ENCODE peak calls at places on chromosomes 7 and 10, in six cellular contexts. One of them, this sample, is unnamed.
A peak's percentile ranks its signal among the peaks of the same experiment; 100 is the strongest.

GRCh38 chr10:110209399-110209925 is 2.1 kb downstream of the MXI1 start:
- DNase-seq in left ventricle myocardium inferior: peak; percentile 65
- DNase-seq in heart right ventricle: peak; percentile 56
- DNase-seq in gastrocnemius medialis: peak; percentile 46
- DNase-seq in effector memory CD4-positive, alpha-beta T cell: peak; percentile 69
- DNase-seq in GM23338: peak; percentile 66
- DNase-seq in this sample: peak; percentile 61

GRCh38 chr7:5382281-5383041 is 41.2 kb downstream of the TNRC18 start:
- DNase-seq in left ventricle myocardium inferior: no peak
- DNase-seq in heart right ventricle: no peak
- DNase-seq in effector memory CD4-positive, alpha-beta T cell: no peak
- DNase-seq in GM23338: peak; percentile 86
- DNase-seq in gastrocnemius medialis: no peak
- DNase-seq in this sample: no peak

GRCh38 chr7:27593226-27593625 is 69.5 kb downstream of the HIBADH start:
- DNase-seq in left ventricle myocardium inferior: no peak
- DNase-seq in effector memory CD4-positive, alpha-beta T cell: no peak
- DNase-seq in GM23338: no peak
- DNase-seq in gastrocnemius medialis: no peak
- DNase-seq in heart right ventricle: no peak
- DNase-seq in this sample: no peak

GRCh38 chr10:31721166-31721565 is 207.5 kb downstream of the ARHGAP12 start:
- DNase-seq in heart right ventricle: no peak
- DNase-seq in GM23338: no peak
- DNase-seq in effector memory CD4-positive, alpha-beta T cell: no peak
- DNase-seq in gastrocnemius medialis: no peak
- DNase-seq in left ventricle myocardium inferior: no peak
- DNase-seq in this sample: no peak

GRCh38 chr7:92698237-92698841 is 108.1 kb upstream of the FAM133B start:
- DNase-seq in GM23338: no peak
- DNase-seq in heart right ventricle: peak; percentile 27
- DNase-seq in left ventricle myocardium inferior: peak; percentile 33
- DNase-seq in gastrocnemius medialis: no peak
- DNase-seq in effector memory CD4-positive, alpha-beta T cell: no peak
- DNase-seq in this sample: no peak

GRCh38 chr10:105358911-105359310 is 717.8 kb downstream of the SORCS3 start:
- DNase-seq in GM23338: no peak
- DNase-seq in effector memory CD4-positive, alpha-beta T cell: no peak
- DNase-seq in left ventricle myocardium inferior: no peak
- DNase-seq in heart right ventricle: no peak
- DNase-seq in gastrocnemius medialis: no peak
- DNase-seq in this sample: no peak

GRCh38 chr7:24756989-24757798 is at the start of gene GSDME:
- DNase-seq in GM23338: peak; percentile 84
- DNase-seq in heart right ventricle: peak; percentile 70
- DNase-seq in left ventricle myocardium inferior: peak; percentile 68
- DNase-seq in gastrocnemius medialis: no peak
- DNase-seq in effector memory CD4-positive, alpha-beta T cell: no peak
- DNase-seq in this sample: peak; percentile 5

GRCh38 chr10:126910196-126910595 is 5.0 kb downstream of the DOCK1 start:
- DNase-seq in left ventricle myocardium inferior: no peak
- DNase-seq in heart right ventricle: no peak
- DNase-seq in effector memory CD4-positive, alpha-beta T cell: no peak
- DNase-seq in gastrocnemius medialis: no peak
- DNase-seq in GM23338: no peak
- DNase-seq in this sample: no peak

GRCh38 chr10:12768156-12768731 is 233.3 kb downstream of the CCDC3 start:
- DNase-seq in gastrocnemius medialis: no peak
- DNase-seq in GM23338: peak; percentile 77
- DNase-seq in effector memory CD4-positive, alpha-beta T cell: no peak
- DNase-seq in left ventricle myocardium inferior: no peak
- DNase-seq in heart right ventricle: no peak
- DNase-seq in this sample: no peak

GRCh38 chr10:107152087-107152486 is 12.4 kb downstream of the SORCS1 start:
- DNase-seq in GM23338: no peak
- DNase-seq in gastrocnemius medialis: no peak
- DNase-seq in left ventricle myocardium inferior: no peak
- DNase-seq in heart right ventricle: no peak
- DNase-seq in effector memory CD4-positive, alpha-beta T cell: no peak
- DNase-seq in this sample: no peak

GRCh38 chr10:107159871-107160270 is 4.6 kb downstream of the SORCS1 start:
- DNase-seq in GM23338: no peak
- DNase-seq in heart right ventricle: no peak
- DNase-seq in effector memory CD4-positive, alpha-beta T cell: no peak
- DNase-seq in gastrocnemius medialis: no peak
- DNase-seq in left ventricle myocardium inferior: no peak
- DNase-seq in this sample: no peak

GRCh38 chr10:107160866-107161265 is 3.6 kb downstream of the SORCS1 start:
- DNase-seq in left ventricle myocardium inferior: no peak
- DNase-seq in gastrocnemius medialis: no peak
- DNase-seq in effector memory CD4-positive, alpha-beta T cell: no peak
- DNase-seq in heart right ventricle: no peak
- DNase-seq in GM23338: no peak
- DNase-seq in this sample: no peak

GRCh38 chr10:107157071-107157470 is 7.4 kb downstream of the SORCS1 start:
- DNase-seq in heart right ventricle: no peak
- DNase-seq in gastrocnemius medialis: no peak
- DNase-seq in effector memory CD4-positive, alpha-beta T cell: no peak
- DNase-seq in GM23338: no peak
- DNase-seq in left ventricle myocardium inferior: no peak
- DNase-seq in this sample: no peak
- H3K4me3 ChIP-seq in heart right ventricle: no peak overlapping the region
- H3K4me3 ChIP-seq in gastrocnemius medialis: no peak overlapping the region
- H3K4me3 ChIP-seq in effector memory CD4-positive, alpha-beta T cell: no peak overlapping the region
- H3K4me3 ChIP-seq in GM23338: no peak overlapping the region
- H3K4me3 ChIP-seq in left ventricle myocardium inferior: no peak overlapping the region
- H3K4me3 ChIP-seq in this sample: no peak overlapping the region

DNA sequence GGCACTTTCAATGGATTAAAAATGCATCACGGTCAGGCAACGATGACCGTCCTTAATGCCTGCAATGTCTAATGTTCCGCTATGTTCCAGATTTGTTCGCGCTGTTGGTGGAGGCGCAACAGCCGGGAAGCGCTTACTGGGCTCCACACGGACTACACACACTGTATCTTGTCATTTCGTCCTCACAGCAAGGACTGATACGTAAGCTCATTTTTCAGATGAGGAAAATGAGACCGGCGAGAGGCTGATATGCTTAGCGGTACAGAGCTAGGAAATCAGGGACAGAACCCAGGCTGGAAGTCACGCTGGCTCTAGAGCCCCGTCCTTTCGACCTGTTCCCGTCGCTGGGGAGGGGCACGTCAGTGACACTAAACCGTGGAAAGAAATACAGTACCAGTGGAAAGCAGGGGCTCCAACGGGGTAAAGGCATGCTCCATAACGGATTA is 664 bp downstream of the TPK1 start:
- DNase-seq in left ventricle myocardium inferior: peak; percentile 26
- DNase-seq in GM23338: peak; percentile 59
- DNase-seq in gastrocnemius medialis: peak; percentile 25
- DNase-seq in heart right ventricle: peak; percentile 19
- DNase-seq in effector memory CD4-positive, alpha-beta T cell: peak; percentile 29
- DNase-seq in this sample: no peak
- H3K27ac ChIP-seq in left ventricle myocardium inferior: peak overlapping the region; percentile 98
- H3K27ac ChIP-seq in GM23338: no peak overlapping the region
- H3K27ac ChIP-seq in gastrocnemius medialis: peak overlapping the region; percentile 90
- H3K27ac ChIP-seq in heart right ventricle: peak overlapping the region; percentile 98
- H3K27ac ChIP-seq in effector memory CD4-positive, alpha-beta T cell: peak overlapping the region; percentile 95
- H3K27ac ChIP-seq in this sample: peak overlapping the region; percentile 87

DNA sequence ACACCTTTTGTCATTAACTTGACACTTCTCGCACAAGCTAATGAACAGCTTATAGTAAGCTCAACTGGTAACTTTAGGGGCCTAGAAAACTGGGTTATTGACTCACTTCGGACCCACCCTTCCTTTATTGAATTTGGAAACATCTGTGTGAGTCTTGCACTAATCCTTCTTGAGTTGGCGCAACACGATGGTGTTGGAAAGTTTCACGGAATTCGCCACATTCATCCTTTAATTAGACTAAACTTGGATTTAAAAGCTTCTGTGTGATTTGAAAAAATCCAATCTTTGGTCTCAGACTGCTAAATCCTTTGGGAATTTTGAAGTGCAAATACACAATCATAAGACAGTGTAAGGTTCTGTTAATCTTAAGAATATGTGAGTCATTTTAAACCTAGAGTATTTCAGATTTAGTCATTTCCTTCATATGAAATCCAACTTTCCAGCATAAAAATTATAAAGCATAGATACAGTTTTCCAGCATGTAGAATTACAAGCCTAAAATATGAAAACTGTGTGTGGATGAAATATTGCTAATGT is 15.1 kb downstream of the FZD8 start:
- DNase-seq in effector memory CD4-positive, alpha-beta T cell: no peak
- DNase-seq in left ventricle myocardium inferior: no peak
- DNase-seq in heart right ventricle: no peak
- DNase-seq in GM23338: no peak
- DNase-seq in gastrocnemius medialis: no peak
- DNase-seq in this sample: no peak
- H3K4me1 ChIP-seq in effector memory CD4-positive, alpha-beta T cell: no peaks in the 10 kb centered on the region
- H3K4me1 ChIP-seq in left ventricle myocardium inferior: no peaks in the 10 kb centered on the region
- H3K4me1 ChIP-seq in heart right ventricle: no peaks in the 10 kb centered on the region
- H3K4me1 ChIP-seq in GM23338: no peaks in the 10 kb centered on the region
- H3K4me1 ChIP-seq in gastrocnemius medialis: no peaks in the 10 kb centered on the region
- H3K4me1 ChIP-seq in this sample: no peaks in the 10 kb centered on the region

DNA sequence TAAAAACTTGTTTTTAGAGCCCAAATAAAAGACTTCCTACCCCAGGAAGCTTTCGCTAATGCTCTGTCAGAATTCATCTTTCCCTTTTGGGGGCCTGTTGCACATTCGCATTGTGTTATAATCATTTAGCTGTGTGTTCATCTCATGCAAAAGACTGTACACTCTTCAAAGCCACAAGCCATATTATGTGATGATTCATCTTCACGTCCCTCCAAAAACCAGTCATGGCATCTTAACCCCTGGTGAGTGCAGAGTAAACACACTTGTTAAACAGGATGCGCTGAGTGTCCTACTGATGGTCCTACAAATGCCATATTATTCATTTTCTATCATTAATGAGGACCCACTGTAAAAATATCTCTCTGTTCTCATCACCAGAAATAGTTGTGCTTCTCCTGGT is 235.4 kb downstream of the KIAA1217 start:
- DNase-seq in left ventricle myocardium inferior: no peak
- DNase-seq in effector memory CD4-positive, alpha-beta T cell: no peak
- DNase-seq in gastrocnemius medialis: no peak
- DNase-seq in GM23338: no peak
- DNase-seq in heart right ventricle: no peak
- DNase-seq in this sample: no peak
- H3K4me3 ChIP-seq in left ventricle myocardium inferior: no peak overlapping the region
- H3K4me3 ChIP-seq in effector memory CD4-positive, alpha-beta T cell: no peak overlapping the region
- H3K4me3 ChIP-seq in gastrocnemius medialis: no peak overlapping the region
- H3K4me3 ChIP-seq in GM23338: no peak overlapping the region
- H3K4me3 ChIP-seq in heart right ventricle: no peak overlapping the region
- H3K4me3 ChIP-seq in this sample: no peak overlapping the region

DNA sequence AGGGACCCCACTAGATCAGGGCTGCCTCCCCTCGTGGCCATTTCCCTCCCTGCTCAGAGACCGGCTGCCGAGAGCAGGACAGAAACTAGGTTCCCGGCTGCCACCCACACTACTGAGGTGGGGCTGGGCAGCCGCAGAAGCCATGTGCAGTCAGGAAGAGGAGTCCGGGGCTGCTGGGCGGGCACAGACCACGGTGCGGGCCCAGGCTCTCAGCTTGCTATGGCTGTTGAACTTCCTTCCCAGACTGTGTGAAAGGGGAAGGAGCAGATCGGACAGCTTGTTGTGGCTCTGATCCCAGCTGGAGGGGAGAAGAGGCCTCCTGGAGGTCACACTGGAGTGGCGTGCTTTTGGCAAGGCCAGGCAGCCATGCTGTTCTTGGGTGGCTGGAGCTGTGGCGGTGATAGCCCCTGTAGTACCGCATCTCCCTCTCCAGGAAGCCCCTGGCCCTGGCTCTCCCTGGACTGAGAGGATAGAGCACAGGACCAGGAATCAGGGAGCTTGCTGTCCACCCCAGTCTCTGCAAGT is 56.8 kb downstream of the HK1 start:
- DNase-seq in gastrocnemius medialis: no peak
- DNase-seq in left ventricle myocardium inferior: peak; percentile 72
- DNase-seq in heart right ventricle: peak; percentile 71
- DNase-seq in effector memory CD4-positive, alpha-beta T cell: no peak
- DNase-seq in GM23338: no peak
- DNase-seq in this sample: no peak
- H3K27ac ChIP-seq in gastrocnemius medialis: peak overlapping the region; percentile 90
- H3K27ac ChIP-seq in left ventricle myocardium inferior: peak overlapping the region; percentile 93
- H3K27ac ChIP-seq in heart right ventricle: peak overlapping the region; percentile 84
- H3K27ac ChIP-seq in effector memory CD4-positive, alpha-beta T cell: peak overlapping the region; percentile 35
- H3K27ac ChIP-seq in GM23338: peak overlapping the region; percentile 50
- H3K27ac ChIP-seq in this sample: peak overlapping the region; percentile 62

DNA sequence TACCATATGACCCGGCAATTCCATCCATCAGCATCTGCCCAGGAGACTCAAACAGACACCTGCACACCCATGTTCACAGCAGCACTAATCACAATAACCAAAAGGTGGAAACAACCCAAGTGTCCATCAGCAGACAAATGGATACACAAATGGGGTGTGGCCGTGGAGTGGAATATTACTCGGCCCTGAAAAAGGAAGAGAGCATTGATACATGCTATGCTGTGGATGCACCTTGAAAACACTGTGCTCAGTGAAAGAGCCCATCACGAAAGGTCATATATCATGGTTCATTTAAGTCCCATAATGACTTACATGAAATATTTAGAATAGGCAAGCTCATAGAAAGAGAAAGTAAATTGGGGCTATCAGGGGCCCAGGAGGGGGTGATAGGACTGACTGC is 57.5 kb upstream of the DNAAF5 start:
- DNase-seq in heart right ventricle: no peak
- DNase-seq in effector memory CD4-positive, alpha-beta T cell: no peak
- DNase-seq in gastrocnemius medialis: no peak
- DNase-seq in GM23338: no peak
- DNase-seq in left ventricle myocardium inferior: no peak
- DNase-seq in this sample: no peak
- H3K4me1 ChIP-seq in heart right ventricle: peaks cover 14% of the 10 kb centered on the region
- H3K4me1 ChIP-seq in effector memory CD4-positive, alpha-beta T cell: no peaks in the 10 kb centered on the region
- H3K4me1 ChIP-seq in gastrocnemius medialis: peaks cover 14% of the 10 kb centered on the region
- H3K4me1 ChIP-seq in GM23338: no peaks in the 10 kb centered on the region
- H3K4me1 ChIP-seq in left ventricle myocardium inferior: peaks cover 44% of the 10 kb centered on the region
- H3K4me1 ChIP-seq in this sample: peaks cover 10% of the 10 kb centered on the region

This sample was measured in CD8-positive, alpha-beta memory T cell.